ENCODE peak calls at places on chromosomes 5 and 9, in five cellular contexts. Z, Y, T, X and W are unnamed samples.

GRCh38 chr9:137674307-137675305 is 55.8 kb downstream of the EHMT1 start:
- DNase-seq in Z (no peak), Y (no peak), X (no peak), T (no peak), W (no peak)

GRCh38 chr5:73480500-73480899 is 17.7 kb upstream of the BTF3 start:
- DNase-seq in T (no peak), Z (no peak), X (no peak), Y (no peak), W (no peak)

GRCh38 chr5:151799407-151799806 is 27.7 kb downstream of the G3BP1 start:
- DNase-seq in T (no peak), X (no peak), Y (no peak), Z (no peak), W (no peak)

GRCh38 chr5:134904621-134905245 is at the start of gene PCBD2:
- DNase-seq in Z (peak; percentile 96), T (peak; percentile 82), Y (peak; percentile 94), X (peak; percentile 80), W (peak; percentile 83)

GRCh38 chr5:8012131-8012977 is 143.4 kb downstream of the MTRR start:
- DNase-seq in X (no peak), Z (no peak), T (no peak), Y (no peak), W (no peak)

GRCh38 chr9:133707761-133708122 is 30.4 kb downstream of the SARDH start:
- DNase-seq in Z (no peak), T (no peak), X (no peak), Y (no peak), W (no peak)

GRCh38 chr9:92722386-92723298 is 42.0 kb downstream of the BICD2 start:
- DNase-seq in T (no peak), Y (no peak), X (no peak), Z (no peak), W (no peak)

GRCh38 chr9:87276851-87277251 is 220.8 kb upstream of the DAPK1 start:
- DNase-seq in Y (no peak), T (no peak), Z (no peak), X (no peak), W (no peak)

GRCh38 chr9:96258967-96259366 is 43.0 kb downstream of the HSD17B3 start:
- DNase-seq in Y (no peak), T (no peak), Z (no peak), X (no peak), W (no peak)

GRCh38 chr9:127802576-127803443 is at the start of gene FPGS:
- DNase-seq in Y (peak; percentile 78), T (peak; percentile 89), Z (peak; percentile 78), X (peak; percentile 61), W (peak; percentile 85)

GRCh38 chr9:91837982-91838731 is 111.9 kb downstream of the ROR2 start:
- DNase-seq in T (peak; percentile 67), Z (no peak), X (no peak), Y (no peak), W (no peak)

GRCh38 chr5:146073239-146073900 is 32.0 kb downstream of the PLAC8L1 start:
- DNase-seq in Z (no peak), Y (no peak), T (no peak), X (no peak), W (no peak)

GRCh38 chr5:104540448-104540847 is 977.9 kb upstream of the NUDT12 start:
- DNase-seq in Y (no peak), X (no peak), T (no peak), Z (no peak), W (no peak)

GRCh38 chr5:112420111-112420864 is 1.2 kb upstream of the EPB41L4A start:
- DNase-seq in Y (no peak), T (peak; percentile 68), Z (peak; percentile 90), X (no peak), W (no peak)

GRCh38 chr9:133210202-133210532 is 1.1 kb upstream of the OBP2B start:
- DNase-seq in T (no peak), X (no peak), Y (no peak), Z (no peak), W (no peak)

GRCh38 chr9:94971378-94972131 is 245.1 kb downstream of the AOPEP start:
- DNase-seq in T (no peak), Z (no peak), X (no peak), Y (no peak), W (no peak)

GRCh38 chr5:152405145-152405544 is at the start of gene NMUR2:
- DNase-seq in X (no peak), Z (no peak), T (no peak), Y (no peak), W (no peak)

GRCh38 chr9:95349109-95350038 is 31.9 kb upstream of the FANCC start:
- DNase-seq in X (no peak), Z (peak; percentile 29), Y (no peak), T (no peak), W (no peak)

GRCh38 chr5:81789033-81789432 is 38.1 kb upstream of the SSBP2 start:
- DNase-seq in Y (no peak), Z (no peak), X (no peak), T (no peak), W (no peak)

GRCh38 chr9:22354699-22355384 is 91.8 kb upstream of the DMRTA1 start:
- DNase-seq in X (no peak), T (no peak), Z (no peak), Y (no peak), W (no peak)

GRCh38 chr5:130034872-130035271 is 130.6 kb downstream of the CHSY3 start:
- DNase-seq in Y (no peak), X (no peak), T (no peak), Z (no peak), W (no peak)

GRCh38 chr5:151253604-151253948 is 591 bp downstream of the GM2A start:
- DNase-seq in T (no peak), Y (no peak), X (no peak), Z (peak; percentile 8), W (no peak)

GRCh38 chr9:34986541-34987047 is 3.0 kb upstream of the DNAJB5 start:
- DNase-seq in Z (peak; percentile 72), X (no peak), T (no peak), Y (peak; percentile 71), W (peak; percentile 88)

GRCh38 chr9:126722922-126723806 is 81.7 kb upstream of the ZBTB43 start:
- DNase-seq in Z (peak; percentile 43), Y (peak; percentile 67), X (peak; percentile 38), T (peak; percentile 42), W (peak; percentile 73)

GRCh38 chr5:101878190-101878589 is 417.9 kb downstream of the SLCO4C1 start:
- DNase-seq in T (no peak), Z (no peak), X (no peak), Y (no peak), W (no peak)

GRCh38 chr9:83623634-83623991 is 670 bp downstream of the IDNK start:
- DNase-seq in Y (no peak), X (no peak), Z (no peak), T (no peak), W (no peak)